ENCODE peak calls at places on chromosomes 13 and 19, in ten cellular contexts. One of them, this sample, is unnamed.

GRCh38 chr19:46862974-46863632 is 2.3 kb downstream of the ARHGAP35 start:
- DNase-seq in progenitor cell of endocrine pancreas: no peak
- DNase-seq in psoas muscle: no peak
- DNase-seq in stimulated activated CD4-positive, alpha-beta T cell treated with anti-CD3 and anti-CD28 coated beads, Interleukin-12 subunit alpha, Interleukin-12 subunit beta, amount 100 ng/mL, for 4 hours: no peak
- DNase-seq in dorsolateral prefrontal cortex: no peak
- DNase-seq in RWPE1: no peak
- DNase-seq in nephron progenitor cell: no peak
- DNase-seq in RPMI7951: no peak
- DNase-seq in left cardiac atrium: no peak
- DNase-seq in CD8-positive, alpha-beta memory T cell: no peak
- DNase-seq in this sample: no peak

GRCh38 chr13:93066187-93066586 is 160.4 kb upstream of the GPC6 start:
- DNase-seq in CD8-positive, alpha-beta memory T cell: no peak
- DNase-seq in left cardiac atrium: no peak
- DNase-seq in progenitor cell of endocrine pancreas: no peak
- DNase-seq in RPMI7951: peak; percentile 9
- DNase-seq in dorsolateral prefrontal cortex: no peak
- DNase-seq in psoas muscle: no peak
- DNase-seq in nephron progenitor cell: no peak
- DNase-seq in stimulated activated CD4-positive, alpha-beta T cell treated with anti-CD3 and anti-CD28 coated beads, Interleukin-12 subunit alpha, Interleukin-12 subunit beta, amount 100 ng/mL, for 4 hours: no peak
- DNase-seq in RWPE1: no peak
- DNase-seq in this sample: no peak

GRCh38 chr13:30700364-30700763 is 35.0 kb upstream of the ALOX5AP start:
- DNase-seq in RWPE1: no peak
- DNase-seq in CD8-positive, alpha-beta memory T cell: no peak
- DNase-seq in nephron progenitor cell: no peak
- DNase-seq in left cardiac atrium: no peak
- DNase-seq in RPMI7951: no peak
- DNase-seq in stimulated activated CD4-positive, alpha-beta T cell treated with anti-CD3 and anti-CD28 coated beads, Interleukin-12 subunit alpha, Interleukin-12 subunit beta, amount 100 ng/mL, for 4 hours: no peak
- DNase-seq in progenitor cell of endocrine pancreas: no peak
- DNase-seq in psoas muscle: no peak
- DNase-seq in dorsolateral prefrontal cortex: no peak
- DNase-seq in this sample: no peak

GRCh38 chr13:31927219-31927653 is 104.3 kb upstream of the FRY start:
- DNase-seq in CD8-positive, alpha-beta memory T cell: no peak
- DNase-seq in stimulated activated CD4-positive, alpha-beta T cell treated with anti-CD3 and anti-CD28 coated beads, Interleukin-12 subunit alpha, Interleukin-12 subunit beta, amount 100 ng/mL, for 4 hours: no peak
- DNase-seq in psoas muscle: no peak
- DNase-seq in dorsolateral prefrontal cortex: no peak
- DNase-seq in RWPE1: no peak
- DNase-seq in left cardiac atrium: no peak
- DNase-seq in RPMI7951: no peak
- DNase-seq in nephron progenitor cell: no peak
- DNase-seq in progenitor cell of endocrine pancreas: no peak
- DNase-seq in this sample: no peak

GRCh38 chr19:33064778-33065550 is at the start of gene RHPN2:
- DNase-seq in RPMI7951: peak; percentile 72
- DNase-seq in dorsolateral prefrontal cortex: no peak
- DNase-seq in stimulated activated CD4-positive, alpha-beta T cell treated with anti-CD3 and anti-CD28 coated beads, Interleukin-12 subunit alpha, Interleukin-12 subunit beta, amount 100 ng/mL, for 4 hours: peak; percentile 61
- DNase-seq in left cardiac atrium: peak; percentile 71
- DNase-seq in RWPE1: peak; percentile 74
- DNase-seq in progenitor cell of endocrine pancreas: peak; percentile 58
- DNase-seq in psoas muscle: peak; percentile 52
- DNase-seq in nephron progenitor cell: peak; percentile 80
- DNase-seq in CD8-positive, alpha-beta memory T cell: peak; percentile 15
- DNase-seq in this sample: peak; percentile 69

GRCh38 chr13:80215368-80215767 is 125.6 kb downstream of the SPRY2 start:
- DNase-seq in stimulated activated CD4-positive, alpha-beta T cell treated with anti-CD3 and anti-CD28 coated beads, Interleukin-12 subunit alpha, Interleukin-12 subunit beta, amount 100 ng/mL, for 4 hours: no peak
- DNase-seq in CD8-positive, alpha-beta memory T cell: no peak
- DNase-seq in RPMI7951: no peak
- DNase-seq in RWPE1: no peak
- DNase-seq in dorsolateral prefrontal cortex: no peak
- DNase-seq in psoas muscle: no peak
- DNase-seq in nephron progenitor cell: no peak
- DNase-seq in left cardiac atrium: no peak
- DNase-seq in progenitor cell of endocrine pancreas: no peak
- DNase-seq in this sample: no peak

GRCh38 chr13:49183672-49184315 is 36.3 kb upstream of the MLNR start:
- DNase-seq in psoas muscle: no peak
- DNase-seq in left cardiac atrium: no peak
- DNase-seq in CD8-positive, alpha-beta memory T cell: no peak
- DNase-seq in RWPE1: no peak
- DNase-seq in dorsolateral prefrontal cortex: no peak
- DNase-seq in stimulated activated CD4-positive, alpha-beta T cell treated with anti-CD3 and anti-CD28 coated beads, Interleukin-12 subunit alpha, Interleukin-12 subunit beta, amount 100 ng/mL, for 4 hours: no peak
- DNase-seq in RPMI7951: peak; percentile 1
- DNase-seq in progenitor cell of endocrine pancreas: no peak
- DNase-seq in nephron progenitor cell: no peak
- DNase-seq in this sample: no peak

GRCh38 chr13:52892925-52893324 is 44.5 kb upstream of the PCDH8 start:
- DNase-seq in dorsolateral prefrontal cortex: no peak
- DNase-seq in nephron progenitor cell: no peak
- DNase-seq in RWPE1: peak; percentile 57
- DNase-seq in stimulated activated CD4-positive, alpha-beta T cell treated with anti-CD3 and anti-CD28 coated beads, Interleukin-12 subunit alpha, Interleukin-12 subunit beta, amount 100 ng/mL, for 4 hours: no peak
- DNase-seq in RPMI7951: no peak
- DNase-seq in CD8-positive, alpha-beta memory T cell: no peak
- DNase-seq in psoas muscle: no peak
- DNase-seq in left cardiac atrium: no peak
- DNase-seq in progenitor cell of endocrine pancreas: no peak
- DNase-seq in this sample: no peak

GRCh38 chr13:27200413-27201066 is 28.9 kb upstream of the USP12 start:
- DNase-seq in dorsolateral prefrontal cortex: no peak
- DNase-seq in RPMI7951: no peak
- DNase-seq in stimulated activated CD4-positive, alpha-beta T cell treated with anti-CD3 and anti-CD28 coated beads, Interleukin-12 subunit alpha, Interleukin-12 subunit beta, amount 100 ng/mL, for 4 hours: no peak
- DNase-seq in progenitor cell of endocrine pancreas: no peak
- DNase-seq in psoas muscle: no peak
- DNase-seq in nephron progenitor cell: no peak
- DNase-seq in RWPE1: no peak
- DNase-seq in CD8-positive, alpha-beta memory T cell: no peak
- DNase-seq in left cardiac atrium: no peak
- DNase-seq in this sample: no peak

This sample was measured in left ventricle myocardium inferior.